ENCODE peak calls at places on chromosomes 12 and 14, in eight cellular contexts. A is aorta; K is stimulated activated CD4-positive, alpha-beta T cell treated with anti-CD3 and anti-CD28 coated beads, Interleukin-12 subunit alpha, Interleukin-12 subunit beta, amount 100 ng/mL, for 4 hours; Y is lung; D is GM06990; R is right cardiac atrium; M is activated T-cell treated with anti-CD3 and anti-CD28 coated beads for 1 hour; B is NCI-H1417. U is an unnamed sample.

GRCh38 chr12:78004451-78005093 is 173.9 kb downstream of the NAV3 start:
- DNase-seq in A (no peak), M (no peak), R (no peak), K (no peak), B (peak), Y (no peak), D (no peak), U (no peak)

GRCh38 chr12:15534322-15534721 is 212.0 kb downstream of the PTPRO start:
- DNase-seq in B (no peak), D (no peak), A (no peak), K (no peak), R (no peak), Y (no peak), M (no peak), U (no peak)

GRCh38 chr14:63205850-63206249 is 1.6 kb downstream of the RHOJ start:
- DNase-seq in A (no peak), K (no peak), Y (no peak), B (peak), D (no peak), R (no peak), M (no peak), U (no peak)

GRCh38 chr12:10529603-10530002 is 23.9 kb downstream of the EIF2S3B start:
- DNase-seq in Y (no peak), A (no peak), R (no peak), M (no peak), K (no peak), B (no peak), D (no peak), U (no peak)

GRCh38 chr12:49264466-49264872 is 413 bp upstream of the TUBA1C start:
- DNase-seq in R (no peak), B (peak), M (peak), Y (no peak), A (no peak), K (peak), D (no peak), U (no peak)

GRCh38 chr12:53977596-53978464 is 3.1 kb upstream of the HOTAIR start:
- DNase-seq in R (no peak), A (no peak), K (no peak), Y (no peak), D (no peak), M (no peak), B (no peak), U (no peak)

GRCh38 chr14:94524093-94524492 is 14.8 kb upstream of the SERPINA12 start:
- DNase-seq in K (no peak), M (no peak), A (no peak), Y (no peak), D (no peak), R (no peak), B (no peak), U (no peak)

GRCh38 chr14:100617715-100618693 is 30.8 kb upstream of the BEGAIN start:
- DNase-seq in R (peak), M (no peak), Y (no peak), B (no peak), K (no peak), D (no peak), A (peak), U (no peak)

GRCh38 chr12:129772463-129773169 is 131.2 kb downstream of the TMEM132D start:
- DNase-seq in R (no peak), A (no peak), K (no peak), B (no peak), M (no peak), D (no peak), Y (no peak), U (no peak)

GRCh38 chr12:13436696-13437391 is 240.3 kb downstream of the EMP1 start:
- DNase-seq in K (no peak), M (no peak), Y (no peak), R (peak), B (no peak), D (no peak), A (no peak), U (no peak)

GRCh38 chr12:127083028-127083949 is 1183.7 kb upstream of the TMEM132C start:
- DNase-seq in A (no peak), K (no peak), R (no peak), B (peak), M (no peak), D (peak), Y (no peak), U (no peak)

GRCh38 chr14:92978229-92979021 is 55.5 kb downstream of the CHGA start:
- DNase-seq in Y (no peak), A (peak), K (no peak), M (no peak), R (peak), D (no peak), B (no peak), U (no peak)

GRCh38 chr12:50504798-50505385 is at the start of gene DIP2B:
- DNase-seq in A (peak), D (peak), R (peak), Y (peak), B (peak), K (peak), M (peak), U (peak)

GRCh38 chr14:54025661-54026060 is 69.0 kb upstream of the BMP4 start:
- DNase-seq in M (no peak), B (peak), R (no peak), Y (peak), D (no peak), K (no peak), A (no peak), U (no peak)

GRCh38 chr14:70871863-70872677 is 35.2 kb upstream of the PCNX1 start:
- DNase-seq in M (no peak), R (no peak), K (no peak), B (no peak), A (no peak), Y (no peak), D (peak), U (no peak)

GRCh38 chr12:67018105-67018504 is 251.1 kb upstream of the CAND1 start:
- DNase-seq in D (no peak), M (no peak), B (no peak), R (no peak), K (no peak), Y (no peak), A (no peak), U (no peak)